ENCODE peak calls at places on chromosomes 6 and 20, in six cellular contexts. Y is transverse colon, Z is uterus, O is heart left ventricle, Q is IMR-90, X is stomach. D is an unnamed sample. For H3K4me1, the result is how much of the 10 kb centered on the place peaks cover.

GRCh38 chr20:51767867-51768758 is at the start of gene ATP9A:
- DNase-seq in Y (peak), Z (peak), O (peak), Q (peak), X (peak), D (peak)

GRCh38 chr20:25991051-25991755 is 294.6 kb upstream of the ZNF337 start:
- DNase-seq in Y (no peak), Z (no peak), O (no peak), Q (no peak), X (no peak), D (peak)

GRCh38 chr6:85015396-85015990 is 251.1 kb upstream of the TBX18 start:
- DNase-seq in Y (peak), Z (no peak), O (peak), Q (peak), X (peak), D (peak)

GRCh38 chr20:4666001-4666470 is 55.7 kb upstream of the PRND start:
- DNase-seq in Y (peak), Z (no peak), O (no peak), Q (peak), X (no peak), D (no peak)

GRCh38 chr6:2795162-2795561 is 30.0 kb downstream of the WRNIP1 start:
- DNase-seq in Y (no peak), Z (no peak), O (no peak), Q (no peak), X (no peak), D (no peak)

GRCh38 chr20:11076434-11076833 is 402.6 kb upstream of the JAG1 start:
- DNase-seq in Y (no peak), Z (no peak), O (no peak), Q (no peak), X (no peak), D (no peak)

GRCh38 chr6:161273356-161273751 is 507 bp downstream of the AGPAT4 start:
- DNase-seq in Y (no peak), Z (peak), O (peak), Q (peak), X (no peak), D (no peak)

GRCh38 chr6:16575655-16576054 is 185.6 kb downstream of the ATXN1 start:
- DNase-seq in Y (no peak), Z (no peak), O (no peak), Q (no peak), X (no peak), D (no peak)

GRCh38 chr6:90364846-90365401 is 68.3 kb upstream of the BACH2 start:
- DNase-seq in Y (no peak), Z (no peak), O (no peak), Q (no peak), X (no peak), D (no peak)

GRCh38 chr6:156694679-156695078 is 82.5 kb upstream of the ARID1B start:
- DNase-seq in Y (no peak), Z (no peak), O (no peak), Q (no peak), X (no peak), D (no peak)

GRCh38 chr6:156687875-156688549 is 89.2 kb upstream of the ARID1B start:
- DNase-seq in Y (peak), Z (no peak), O (peak), Q (peak), X (peak), D (peak)

GRCh38 chr6:156689656-156690055 is 87.5 kb upstream of the ARID1B start:
- DNase-seq in Y (no peak), Z (no peak), O (no peak), Q (no peak), X (no peak), D (no peak)

GRCh38 chr6:156686940-156687874 is 90.0 kb upstream of the ARID1B start:
- DNase-seq in Y (peak), Z (peak), O (peak), Q (peak), X (peak), D (peak)

DNA sequence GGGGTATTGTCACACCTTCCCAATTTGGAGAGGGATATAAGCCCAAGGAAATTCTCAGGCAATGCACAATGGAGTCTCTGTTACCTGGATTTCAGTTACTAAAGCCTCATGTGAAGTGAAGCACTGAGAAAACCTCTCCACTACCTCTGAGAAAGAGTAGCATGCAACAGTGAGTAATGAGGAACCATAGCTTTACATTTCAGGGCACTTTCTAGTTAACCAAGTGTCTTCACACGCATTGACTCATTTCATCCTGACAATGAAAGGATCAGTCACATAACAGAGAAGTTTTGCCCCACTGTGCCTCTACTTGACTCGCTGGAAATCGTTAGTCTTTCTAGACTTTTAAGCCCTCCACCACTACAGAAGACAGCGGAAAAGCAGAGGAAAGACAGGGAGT is 86.2 kb upstream of the ARID1B start:
- DNase-seq in Y (no peak), Z (no peak), O (no peak), Q (no peak), X (no peak), D (no peak)
- TF ChIP-seq POLR2A in Y (no peak), Z (no peak), O (no peak), Q (no peak), X (no peak), D (no peak)

GRCh38 chr6:134049176-134049575 is 3.2 kb downstream of the SLC2A12 start:
- DNase-seq in Y (no peak), Z (no peak), O (no peak), Q (no peak), X (no peak), D (no peak)

GRCh38 chr6:134049586-134049985 is 2.8 kb downstream of the SLC2A12 start:
- DNase-seq in Y (no peak), Z (no peak), O (no peak), Q (no peak), X (no peak), D (no peak)

GRCh38 chr6:134047673-134048072 is 4.8 kb downstream of the SLC2A12 start:
- DNase-seq in Y (no peak), Z (no peak), O (peak), Q (no peak), X (no peak), D (no peak)

GRCh38 chr6:134047124-134047523 is 5.3 kb downstream of the SLC2A12 start:
- DNase-seq in Y (no peak), Z (no peak), O (no peak), Q (no peak), X (no peak), D (no peak)

DNA sequence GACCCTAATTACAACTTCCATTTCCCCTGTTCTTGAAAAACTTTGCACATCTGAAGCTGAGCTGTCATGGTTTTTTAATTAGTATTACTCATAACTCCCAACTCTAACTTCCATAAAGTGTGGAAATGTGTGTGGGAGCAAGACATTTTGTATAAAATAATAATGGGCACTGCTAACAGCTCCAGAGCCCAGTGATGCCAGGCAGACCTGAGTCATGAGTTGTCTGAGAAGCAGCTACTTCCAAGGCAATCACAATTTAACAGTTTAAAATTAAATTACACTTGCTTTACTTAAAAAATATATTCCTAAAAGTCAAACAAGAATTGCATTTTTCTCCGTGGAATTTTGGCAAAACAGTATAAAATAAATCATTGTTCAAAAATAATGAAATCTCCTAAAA is 6.4 kb downstream of the SLC2A12 start:
- DNase-seq in Y (no peak), Z (no peak), O (no peak), Q (no peak), X (no peak), D (no peak)
- H3K27ac ChIP-seq in Y (no peak), Z (peak), O (no peak), Q (no peak), X (no peak), D (no peak)

GRCh38 chr20:57638895-57639236 is 18.6 kb upstream of the ZBP1 start:
- DNase-seq in Y (no peak), Z (no peak), O (no peak), Q (no peak), X (no peak), D (no peak)

GRCh38 chr20:57629976-57630525 is 9.8 kb upstream of the ZBP1 start:
- DNase-seq in Y (no peak), Z (no peak), O (no peak), Q (no peak), X (no peak), D (no peak)

GRCh38 chr20:57632286-57632685 is 12.1 kb upstream of the ZBP1 start:
- DNase-seq in Y (no peak), Z (no peak), O (no peak), Q (no peak), X (no peak), D (no peak)

GRCh38 chr20:57638173-57638894 is 18.1 kb upstream of the ZBP1 start:
- DNase-seq in Y (no peak), Z (no peak), O (no peak), Q (no peak), X (no peak), D (no peak)

GRCh38 chr20:57633945-57634491 is 13.8 kb upstream of the ZBP1 start:
- DNase-seq in Y (no peak), Z (no peak), O (no peak), Q (no peak), X (no peak), D (no peak)
- H3K4me1 ChIP-seq in Y (under half), Z (under half), O (under half), Q (under half), X (under half), D (under half)

DNA sequence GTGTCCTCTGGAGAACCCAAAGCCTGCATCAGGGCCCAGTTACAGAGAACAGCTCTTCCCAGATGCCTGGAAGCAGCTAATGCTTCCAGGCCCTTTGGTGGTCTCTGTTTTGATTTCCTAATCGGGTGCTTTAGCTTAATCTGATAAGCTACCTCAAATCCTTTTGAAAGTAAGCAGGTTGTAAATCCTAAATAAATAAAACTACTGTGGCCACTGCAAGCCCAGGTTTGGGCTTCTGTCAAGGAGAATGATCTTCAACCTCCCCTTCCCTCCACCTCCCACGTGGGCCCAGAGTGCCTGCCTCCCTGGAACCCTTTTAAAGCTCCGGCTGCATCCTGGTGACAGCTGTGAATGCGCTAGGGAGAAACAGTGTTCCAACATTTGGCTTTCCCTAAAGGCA is 25.2 kb upstream of the FYN start:
- DNase-seq in Y (no peak), Z (no peak), O (no peak), Q (no peak), X (no peak), D (no peak)
- TF ChIP-seq POLR2A in Y (no peak), Z (no peak), O (no peak), Q (no peak), X (no peak), D (no peak)

GRCh38 chr20:1402149-1402548 is 9.3 kb upstream of the FKBP1A start:
- DNase-seq in Y (no peak), Z (no peak), O (no peak), Q (peak), X (no peak), D (no peak)
- H3K27ac ChIP-seq in Y (no peak), Z (no peak), O (no peak), Q (no peak), X (no peak), D (peak)